ENCODE peak calls at places on chromosomes 6 and 20, in four cellular contexts. One of them, this sample, is unnamed.

GRCh38 chr6:141451508-141452353 is 681.0 kb upstream of the GJE1 start:
- DNase-seq in stimulated activated CD4-positive, alpha-beta T cell treated with anti-CD3 and anti-CD28 coated beads, Interleukin-2, amount 100 ng/mL, for 24 hours: no peak
- DNase-seq in lower leg skin: no peak
- DNase-seq in mesenchymal stem cell: peak; percentile 51
- DNase-seq in this sample: no peak

GRCh38 chr6:74568851-74569250 is 637.0 kb downstream of the COL12A1 start:
- DNase-seq in stimulated activated CD4-positive, alpha-beta T cell treated with anti-CD3 and anti-CD28 coated beads, Interleukin-2, amount 100 ng/mL, for 24 hours: no peak
- DNase-seq in lower leg skin: no peak
- DNase-seq in mesenchymal stem cell: peak; percentile 38
- DNase-seq in this sample: no peak

GRCh38 chr6:55047433-55048044 is 126.8 kb upstream of the HCRTR2 start:
- DNase-seq in stimulated activated CD4-positive, alpha-beta T cell treated with anti-CD3 and anti-CD28 coated beads, Interleukin-2, amount 100 ng/mL, for 24 hours: no peak
- DNase-seq in lower leg skin: no peak
- DNase-seq in mesenchymal stem cell: no peak
- DNase-seq in this sample: no peak

GRCh38 chr6:155267411-155267810 is 3.6 kb downstream of the CLDN20 start:
- DNase-seq in stimulated activated CD4-positive, alpha-beta T cell treated with anti-CD3 and anti-CD28 coated beads, Interleukin-2, amount 100 ng/mL, for 24 hours: no peak
- DNase-seq in lower leg skin: no peak
- DNase-seq in mesenchymal stem cell: no peak
- DNase-seq in this sample: no peak

GRCh38 chr6:108423982-108424695 is 129.3 kb downstream of the AFG1L start:
- DNase-seq in stimulated activated CD4-positive, alpha-beta T cell treated with anti-CD3 and anti-CD28 coated beads, Interleukin-2, amount 100 ng/mL, for 24 hours: no peak
- DNase-seq in lower leg skin: no peak
- DNase-seq in mesenchymal stem cell: no peak
- DNase-seq in this sample: no peak

GRCh38 chr20:8271727-8272126 is 139.7 kb downstream of the PLCB1 start:
- DNase-seq in stimulated activated CD4-positive, alpha-beta T cell treated with anti-CD3 and anti-CD28 coated beads, Interleukin-2, amount 100 ng/mL, for 24 hours: no peak
- DNase-seq in lower leg skin: no peak
- DNase-seq in mesenchymal stem cell: no peak
- DNase-seq in this sample: no peak

GRCh38 chr6:7175463-7175862 is 67.7 kb downstream of the RREB1 start:
- DNase-seq in stimulated activated CD4-positive, alpha-beta T cell treated with anti-CD3 and anti-CD28 coated beads, Interleukin-2, amount 100 ng/mL, for 24 hours: no peak
- DNase-seq in lower leg skin: no peak
- DNase-seq in mesenchymal stem cell: no peak
- DNase-seq in this sample: peak; percentile 21

GRCh38 chr6:130967502-130968469 is 95.3 kb downstream of the EPB41L2 start:
- DNase-seq in stimulated activated CD4-positive, alpha-beta T cell treated with anti-CD3 and anti-CD28 coated beads, Interleukin-2, amount 100 ng/mL, for 24 hours: no peak
- DNase-seq in lower leg skin: no peak
- DNase-seq in mesenchymal stem cell: no peak
- DNase-seq in this sample: no peak

GRCh38 chr20:45873409-45874116 is 7.5 kb upstream of the ZSWIM1 start:
- DNase-seq in stimulated activated CD4-positive, alpha-beta T cell treated with anti-CD3 and anti-CD28 coated beads, Interleukin-2, amount 100 ng/mL, for 24 hours: no peak
- DNase-seq in lower leg skin: no peak
- DNase-seq in mesenchymal stem cell: no peak
- DNase-seq in this sample: no peak

GRCh38 chr6:15308445-15309213 is 62.8 kb downstream of the JARID2 start:
- DNase-seq in stimulated activated CD4-positive, alpha-beta T cell treated with anti-CD3 and anti-CD28 coated beads, Interleukin-2, amount 100 ng/mL, for 24 hours: no peak
- DNase-seq in lower leg skin: no peak
- DNase-seq in mesenchymal stem cell: peak; percentile 57
- DNase-seq in this sample: no peak

GRCh38 chr6:38212116-38212515 is 392.6 kb downstream of the ZFAND3 start:
- DNase-seq in stimulated activated CD4-positive, alpha-beta T cell treated with anti-CD3 and anti-CD28 coated beads, Interleukin-2, amount 100 ng/mL, for 24 hours: no peak
- DNase-seq in lower leg skin: no peak
- DNase-seq in mesenchymal stem cell: no peak
- DNase-seq in this sample: no peak

GRCh38 chr6:42199106-42199981 is 4.6 kb upstream of the GUCA1B start:
- DNase-seq in stimulated activated CD4-positive, alpha-beta T cell treated with anti-CD3 and anti-CD28 coated beads, Interleukin-2, amount 100 ng/mL, for 24 hours: no peak
- DNase-seq in lower leg skin: no peak
- DNase-seq in mesenchymal stem cell: peak; percentile 74
- DNase-seq in this sample: no peak

GRCh38 chr6:5728726-5729434 is 277.8 kb downstream of the NRN1 start:
- DNase-seq in stimulated activated CD4-positive, alpha-beta T cell treated with anti-CD3 and anti-CD28 coated beads, Interleukin-2, amount 100 ng/mL, for 24 hours: no peak
- DNase-seq in lower leg skin: peak; percentile 75
- DNase-seq in mesenchymal stem cell: peak; percentile 58
- DNase-seq in this sample: no peak

GRCh38 chr6:126063512-126064146 is 77.3 kb downstream of the TRMT11 start:
- DNase-seq in stimulated activated CD4-positive, alpha-beta T cell treated with anti-CD3 and anti-CD28 coated beads, Interleukin-2, amount 100 ng/mL, for 24 hours: no peak
- DNase-seq in lower leg skin: no peak
- DNase-seq in mesenchymal stem cell: peak; percentile 76
- DNase-seq in this sample: no peak

GRCh38 chr6:111793711-111794111 is 79.5 kb downstream of the FYN start:
- DNase-seq in stimulated activated CD4-positive, alpha-beta T cell treated with anti-CD3 and anti-CD28 coated beads, Interleukin-2, amount 100 ng/mL, for 24 hours: no peak
- DNase-seq in lower leg skin: no peak
- DNase-seq in mesenchymal stem cell: no peak
- DNase-seq in this sample: no peak

GRCh38 chr20:3887870-3888614 is 1.1 kb upstream of the PANK2 start:
- DNase-seq in stimulated activated CD4-positive, alpha-beta T cell treated with anti-CD3 and anti-CD28 coated beads, Interleukin-2, amount 100 ng/mL, for 24 hours: no peak
- DNase-seq in lower leg skin: no peak
- DNase-seq in mesenchymal stem cell: no peak
- DNase-seq in this sample: no peak

GRCh38 chr20:53695797-53696527 is 102.3 kb upstream of the ZNF217 start:
- DNase-seq in stimulated activated CD4-positive, alpha-beta T cell treated with anti-CD3 and anti-CD28 coated beads, Interleukin-2, amount 100 ng/mL, for 24 hours: no peak
- DNase-seq in lower leg skin: no peak
- DNase-seq in mesenchymal stem cell: no peak
- DNase-seq in this sample: no peak

GRCh38 chr20:59751075-59751711 is 146.9 kb downstream of the PHACTR3 start:
- DNase-seq in stimulated activated CD4-positive, alpha-beta T cell treated with anti-CD3 and anti-CD28 coated beads, Interleukin-2, amount 100 ng/mL, for 24 hours: peak; percentile 19
- DNase-seq in lower leg skin: peak; percentile 92
- DNase-seq in mesenchymal stem cell: no peak
- DNase-seq in this sample: no peak

GRCh38 chr20:32966881-32967781 is 37.1 kb downstream of the SUN5 start:
- DNase-seq in stimulated activated CD4-positive, alpha-beta T cell treated with anti-CD3 and anti-CD28 coated beads, Interleukin-2, amount 100 ng/mL, for 24 hours: peak; percentile 40
- DNase-seq in lower leg skin: peak; percentile 66
- DNase-seq in mesenchymal stem cell: no peak
- DNase-seq in this sample: peak; percentile 80

GRCh38 chr20:9241232-9241692 is 172.4 kb downstream of the PLCB4 start:
- DNase-seq in stimulated activated CD4-positive, alpha-beta T cell treated with anti-CD3 and anti-CD28 coated beads, Interleukin-2, amount 100 ng/mL, for 24 hours: no peak
- DNase-seq in lower leg skin: no peak
- DNase-seq in mesenchymal stem cell: peak; percentile 56
- DNase-seq in this sample: no peak